ENCODE peak calls at places on chromosomes 1 and 21, in six cellular contexts. One of them, this sample, is unnamed.
A peak's percentile ranks its signal among the peaks of the same experiment; 100 is the strongest.

GRCh38 chr21:38766987-38767722 is 38.6 kb upstream of the ETS2 start:
- DNase-seq in amniotic stem cell: no peak
- DNase-seq in EL: no peak
- DNase-seq in kidney epithelial cell: no peak
- DNase-seq in HEK293T: no peak
- DNase-seq in MCF 10A: peak; percentile 34
- DNase-seq in this sample: peak; percentile 79

GRCh38 chr1:25799758-25800537 is at the start of gene SELENON:
- DNase-seq in MCF 10A: peak; percentile 21
- DNase-seq in EL: peak; percentile 65
- DNase-seq in HEK293T: peak; percentile 71
- DNase-seq in amniotic stem cell: no peak
- DNase-seq in kidney epithelial cell: no peak
- DNase-seq in this sample: peak; percentile 26

GRCh38 chr1:32393832-32394140 is 455 bp downstream of the BSDC1 start:
- DNase-seq in amniotic stem cell: no peak
- DNase-seq in HEK293T: peak; percentile 75
- DNase-seq in MCF 10A: no peak
- DNase-seq in EL: no peak
- DNase-seq in kidney epithelial cell: no peak
- DNase-seq in this sample: no peak

GRCh38 chr1:228650141-228650540 is 85.1 kb upstream of the RHOU start:
- DNase-seq in HEK293T: no peak
- DNase-seq in kidney epithelial cell: no peak
- DNase-seq in EL: no peak
- DNase-seq in amniotic stem cell: no peak
- DNase-seq in MCF 10A: no peak
- DNase-seq in this sample: no peak

GRCh38 chr1:32204943-32205361 is 519 bp upstream of the IQCC start:
- DNase-seq in kidney epithelial cell: no peak
- DNase-seq in EL: no peak
- DNase-seq in MCF 10A: no peak
- DNase-seq in HEK293T: no peak
- DNase-seq in amniotic stem cell: no peak
- DNase-seq in this sample: no peak

GRCh38 chr1:94755675-94756074 is 64.5 kb upstream of the SLC44A3 start:
- DNase-seq in kidney epithelial cell: no peak
- DNase-seq in HEK293T: no peak
- DNase-seq in amniotic stem cell: peak; percentile 88
- DNase-seq in MCF 10A: peak; percentile 39
- DNase-seq in EL: peak; percentile 91
- DNase-seq in this sample: no peak

GRCh38 chr1:54571803-54572202 is 23.8 kb downstream of the ACOT11 start:
- DNase-seq in amniotic stem cell: no peak
- DNase-seq in kidney epithelial cell: no peak
- DNase-seq in EL: no peak
- DNase-seq in HEK293T: no peak
- DNase-seq in MCF 10A: no peak
- DNase-seq in this sample: no peak

GRCh38 chr1:114549137-114549536 is 32.3 kb downstream of the BCAS2 start:
- DNase-seq in HEK293T: no peak
- DNase-seq in EL: no peak
- DNase-seq in amniotic stem cell: no peak
- DNase-seq in MCF 10A: peak; percentile 77
- DNase-seq in kidney epithelial cell: no peak
- DNase-seq in this sample: no peak

GRCh38 chr1:220594356-220594755 is 66.4 kb downstream of the MARK1 start:
- DNase-seq in kidney epithelial cell: no peak
- DNase-seq in EL: peak; percentile 13
- DNase-seq in amniotic stem cell: no peak
- DNase-seq in HEK293T: no peak
- DNase-seq in MCF 10A: no peak
- DNase-seq in this sample: no peak

GRCh38 chr1:8763888-8764287 is 53.6 kb downstream of the RERE start:
- DNase-seq in EL: peak; percentile 7
- DNase-seq in MCF 10A: peak; percentile 5
- DNase-seq in kidney epithelial cell: no peak
- DNase-seq in HEK293T: peak; percentile 28
- DNase-seq in amniotic stem cell: no peak
- DNase-seq in this sample: no peak

GRCh38 chr21:29721242-29721641 is 218.6 kb downstream of the GRIK1 start:
- DNase-seq in HEK293T: no peak
- DNase-seq in kidney epithelial cell: no peak
- DNase-seq in EL: no peak
- DNase-seq in MCF 10A: no peak
- DNase-seq in amniotic stem cell: no peak
- DNase-seq in this sample: no peak

GRCh38 chr1:8090241-8090702 is 64.2 kb upstream of the ERRFI1 start:
- DNase-seq in MCF 10A: peak; percentile 49
- DNase-seq in EL: peak; percentile 91
- DNase-seq in amniotic stem cell: peak; percentile 86
- DNase-seq in kidney epithelial cell: peak; percentile 83
- DNase-seq in HEK293T: no peak
- DNase-seq in this sample: no peak

GRCh38 chr1:196437671-196438070 is 170.6 kb downstream of the KCNT2 start:
- DNase-seq in HEK293T: no peak
- DNase-seq in amniotic stem cell: no peak
- DNase-seq in kidney epithelial cell: no peak
- DNase-seq in MCF 10A: no peak
- DNase-seq in EL: no peak
- DNase-seq in this sample: no peak

GRCh38 chr1:218482683-218483082 is 137.5 kb downstream of the TGFB2 start:
- DNase-seq in amniotic stem cell: no peak
- DNase-seq in HEK293T: no peak
- DNase-seq in EL: no peak
- DNase-seq in MCF 10A: peak; percentile 86
- DNase-seq in kidney epithelial cell: no peak
- DNase-seq in this sample: no peak

GRCh38 chr1:1173793-1174415 is at the start of gene TTLL10:
- DNase-seq in HEK293T: no peak
- DNase-seq in EL: no peak
- DNase-seq in amniotic stem cell: no peak
- DNase-seq in kidney epithelial cell: no peak
- DNase-seq in MCF 10A: no peak
- DNase-seq in this sample: no peak

GRCh38 chr1:152013664-152014237 is 20.1 kb upstream of the S100A10 start:
- DNase-seq in kidney epithelial cell: no peak
- DNase-seq in EL: peak; percentile 56
- DNase-seq in amniotic stem cell: no peak
- DNase-seq in MCF 10A: peak; percentile 76
- DNase-seq in HEK293T: peak; percentile 67
- DNase-seq in this sample: peak; percentile 25

GRCh38 chr1:71200503-71200902 is 119.7 kb upstream of the ZRANB2 start:
- DNase-seq in amniotic stem cell: no peak
- DNase-seq in HEK293T: no peak
- DNase-seq in EL: no peak
- DNase-seq in MCF 10A: no peak
- DNase-seq in kidney epithelial cell: no peak
- DNase-seq in this sample: no peak

GRCh38 chr1:11158291-11158690 is 30.9 kb upstream of the ANGPTL7 start:
- DNase-seq in MCF 10A: no peak
- DNase-seq in EL: no peak
- DNase-seq in HEK293T: no peak
- DNase-seq in amniotic stem cell: no peak
- DNase-seq in kidney epithelial cell: no peak
- DNase-seq in this sample: no peak